ENCODE peak calls at places on chromosome 4, in seven cellular contexts. Z is mesendoderm, O is H9, H is neuronal stem cell, V is trophoblast cell, L is mesenchymal stem cell, X is H1. I is an unnamed sample.

GRCh38 chr4:2619459-2619858 is 83.0 kb downstream of the FAM193A start:
- DNase-seq in Z (peak; percentile 48), O (no peak), H (no peak), V (no peak), L (no peak), X (no peak), I (no peak)

GRCh38 chr4:43244688-43245382 is 352.3 kb downstream of the GRXCR1 start:
- DNase-seq in Z (no peak), O (no peak), H (no peak), V (no peak), L (no peak), X (no peak), I (no peak)

GRCh38 chr4:40990899-40991265 is 223.5 kb downstream of the APBB2 start:
- DNase-seq in Z (no peak), O (no peak), H (no peak), V (no peak), L (no peak), X (no peak), I (peak; percentile 28)

GRCh38 chr4:152673489-152673888 is 6.3 kb downstream of the TMEM154 start:
- DNase-seq in Z (no peak), O (no peak), H (no peak), V (no peak), L (no peak), X (no peak), I (no peak)

GRCh38 chr4:16265820-16266219 is 39.5 kb upstream of the TAPT1 start:
- DNase-seq in Z (no peak), O (no peak), H (no peak), V (no peak), L (no peak), X (no peak), I (no peak)

GRCh38 chr4:138749303-138749702 is 266.3 kb upstream of the NOCT start:
- DNase-seq in Z (peak; percentile 23), O (no peak), H (no peak), V (no peak), L (peak; percentile 55), X (no peak), I (peak; percentile 90)

GRCh38 chr4:65311120-65311519 is 359.2 kb downstream of the EPHA5 start:
- DNase-seq in Z (no peak), O (no peak), H (no peak), V (no peak), L (no peak), X (no peak), I (no peak)

GRCh38 chr4:38668203-38668602 is 4.2 kb downstream of the KLF3 start:
- DNase-seq in Z (no peak), O (no peak), H (no peak), V (no peak), L (no peak), X (no peak), I (no peak)

GRCh38 chr4:168830777-168831512 is 179.1 kb downstream of the CBR4 start:
- DNase-seq in Z (no peak), O (no peak), H (no peak), V (peak; percentile 26), L (peak; percentile 61), X (no peak), I (no peak)

GRCh38 chr4:123588631-123589223 is 192.1 kb downstream of the SPRY1 start:
- DNase-seq in Z (no peak), O (no peak), H (no peak), V (no peak), L (peak; percentile 99), X (no peak), I (peak; percentile 60)

GRCh38 chr4:53498712-53499111 is 92.6 kb downstream of the LNX1 start:
- DNase-seq in Z (no peak), O (no peak), H (no peak), V (no peak), L (no peak), X (no peak), I (no peak)

GRCh38 chr4:71584654-71585053 is 199.2 kb downstream of the GC start:
- DNase-seq in Z (no peak), O (no peak), H (no peak), V (no peak), L (no peak), X (no peak), I (no peak)

GRCh38 chr4:149441338-149441737 is 374.3 kb downstream of the IQCM start:
- DNase-seq in Z (no peak), O (no peak), H (no peak), V (no peak), L (peak; percentile 20), X (no peak), I (peak; percentile 16)

GRCh38 chr4:99645036-99645435 is 12.6 kb downstream of the C4orf54 start:
- DNase-seq in Z (peak; percentile 57), O (no peak), H (peak; percentile 32), V (no peak), L (no peak), X (no peak), I (no peak)

GRCh38 chr4:3630934-3631585 is 98.8 kb upstream of the LRPAP1 start:
- DNase-seq in Z (no peak), O (no peak), H (no peak), V (no peak), L (no peak), X (no peak), I (no peak)

GRCh38 chr4:3262208-3263052 is 13.5 kb downstream of the MSANTD1 start:
- DNase-seq in Z (no peak), O (no peak), H (no peak), V (no peak), L (no peak), X (peak; percentile 38), I (no peak)

GRCh38 chr4:88817740-88818139 is 120.1 kb upstream of the NAP1L5 start:
- DNase-seq in Z (no peak), O (no peak), H (no peak), V (no peak), L (no peak), X (no peak), I (no peak)

GRCh38 chr4:123870283-123870876 is 473.8 kb downstream of the SPRY1 start:
- DNase-seq in Z (peak; percentile 27), O (no peak), H (no peak), V (peak; percentile 17), L (no peak), X (no peak), I (no peak)

GRCh38 chr4:159655547-159655946 is 552.7 kb downstream of the RAPGEF2 start:
- DNase-seq in Z (no peak), O (no peak), H (no peak), V (peak; percentile 65), L (peak; percentile 46), X (no peak), I (no peak)

GRCh38 chr4:184337907-184338306 is 120.2 kb upstream of the ENPP6 start:
- DNase-seq in Z (no peak), O (no peak), H (no peak), V (no peak), L (no peak), X (no peak), I (no peak)

GRCh38 chr4:99811850-99812249 is 4.8 kb upstream of the DAPP1 start:
- DNase-seq in Z (peak; percentile 59), O (no peak), H (no peak), V (peak; percentile 88), L (peak; percentile 28), X (no peak), I (peak; percentile 20)

GRCh38 chr4:52983563-52984303 is 121.6 kb downstream of the RASL11B start:
- DNase-seq in Z (peak; percentile 69), O (no peak), H (peak; percentile 57), V (peak; percentile 90), L (peak; percentile 71), X (no peak), I (peak; percentile 68)

DNA sequence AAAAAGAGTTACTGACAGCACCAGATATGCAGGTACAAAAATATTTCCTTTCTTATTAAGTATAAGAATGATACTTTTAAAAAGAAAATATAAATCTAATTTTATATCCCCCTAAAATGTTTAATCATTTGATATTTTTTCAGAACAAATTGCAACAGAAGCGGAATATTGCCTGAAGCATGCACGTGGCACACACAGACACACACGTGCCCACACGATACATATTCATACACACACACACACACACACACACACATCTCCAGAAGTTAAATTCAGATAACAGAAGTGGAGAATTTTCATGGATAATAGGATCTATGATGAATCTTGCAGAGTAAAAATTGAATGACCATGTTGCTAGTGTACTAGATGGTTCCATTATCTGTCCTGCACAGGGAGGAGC is 445.2 kb downstream of the GPAT3 start:
- DNase-seq in Z (no peak), O (no peak), H (no peak), V (no peak), L (no peak), X (no peak), I (no peak)
- H2BK120ac ChIP-seq in Z (no peak overlapping the region), O (no peak overlapping the region), H (no peak overlapping the region), V (no peak overlapping the region), L (no peak overlapping the region), X (no peak overlapping the region), I (no peak overlapping the region)

DNA sequence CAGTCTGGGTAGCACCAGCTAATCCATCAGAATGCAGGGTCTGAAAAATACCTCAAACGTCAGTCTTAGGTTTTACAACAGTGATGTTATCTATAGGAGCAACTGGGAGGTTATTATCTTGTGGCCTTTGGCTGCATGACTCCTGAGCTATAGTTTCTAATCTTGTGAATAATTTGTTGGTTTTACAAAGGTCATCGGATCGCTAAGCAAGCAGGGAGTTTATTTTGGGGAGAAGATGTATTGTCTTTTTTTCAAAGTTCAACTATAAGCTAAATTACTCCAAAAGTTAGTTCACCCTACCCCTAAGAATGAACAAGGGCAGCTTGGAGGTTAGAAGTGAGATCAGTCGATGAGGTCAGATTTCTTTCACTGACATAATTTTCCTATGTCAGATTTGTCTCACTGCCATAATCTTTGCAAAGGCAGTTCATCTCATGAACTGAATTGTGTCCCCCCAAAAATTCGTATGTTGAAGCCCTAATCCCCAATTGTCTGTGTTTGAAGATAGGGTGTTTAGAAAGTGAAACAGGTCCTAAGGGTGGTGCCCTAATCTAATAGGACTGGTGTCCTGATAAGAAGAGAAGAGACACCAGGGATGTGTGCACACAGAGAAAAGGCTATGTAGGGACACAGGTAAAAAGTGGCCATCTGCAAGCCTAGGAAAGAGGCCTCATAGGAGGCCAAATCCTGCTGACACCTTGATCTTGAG is 175.8 kb upstream of the GALNT7 start:
- DNase-seq in Z (no peak), O (no peak), H (no peak), V (peak; percentile 50), L (no peak), X (no peak), I (no peak)
- H2BK120ac ChIP-seq in Z (no peak overlapping the region), O (no peak overlapping the region), H (no peak overlapping the region), V (peak overlapping the region; percentile 0), L (no peak overlapping the region), X (no peak overlapping the region), I (no peak overlapping the region)

GRCh38 chr4:165626316-165626715 is 246.7 kb upstream of the TLL1 start:
- DNase-seq in Z (no peak), O (no peak), H (no peak), V (no peak), L (no peak), X (no peak), I (no peak)
- H2BK120ac ChIP-seq in Z (no peak overlapping the region), O (no peak overlapping the region), H (no peak overlapping the region), V (no peak overlapping the region), L (no peak overlapping the region), X (no peak overlapping the region), I (no peak overlapping the region)

DNA sequence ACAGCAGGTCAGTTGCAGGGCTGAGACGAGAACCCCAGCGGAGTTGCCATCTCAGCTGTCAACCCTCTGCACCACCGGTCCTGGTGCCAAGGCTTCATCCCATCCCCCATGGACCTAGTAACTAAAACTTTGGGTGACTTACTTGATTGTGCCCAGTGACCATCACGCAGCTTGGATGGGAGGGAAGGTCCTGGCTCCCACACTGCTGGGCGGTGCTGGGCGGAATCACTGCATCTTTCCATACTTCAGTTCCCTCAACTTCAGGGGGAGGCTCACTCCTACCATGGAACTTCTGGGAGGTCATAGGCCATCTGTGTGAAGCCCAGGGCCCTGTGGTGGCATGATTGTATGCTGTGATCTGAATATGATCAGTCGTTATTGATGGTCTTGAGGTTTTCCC is 26.2 kb upstream of the JAKMIP1 start:
- DNase-seq in Z (no peak), O (peak; percentile 14), H (no peak), V (no peak), L (no peak), X (no peak), I (no peak)
- H2BK120ac ChIP-seq in Z (no peak overlapping the region), O (no peak overlapping the region), H (no peak overlapping the region), V (no peak overlapping the region), L (no peak overlapping the region), X (no peak overlapping the region), I (no peak overlapping the region)